ENCODE peak calls at places on chromosomes 5 and 9, in six cellular contexts. L, H, R, D, V and Q are unnamed samples.

GRCh38 chr9:114287763-114288232 is 35.1 kb upstream of the ORM1 start:
- DNase-seq in L (no peak), R (no peak), V (no peak), D (no peak), H (no peak), Q (no peak)

GRCh38 chr5:81268797-81269196 is 32.6 kb upstream of the ZCCHC9 start:
- DNase-seq in L (peak), D (no peak), H (peak), V (peak), R (no peak), Q (no peak)

GRCh38 chr5:132011561-132012384 is at the start of gene ACSL6:
- DNase-seq in V (peak), R (peak), H (no peak), L (peak), D (no peak), Q (peak)

GRCh38 chr9:33165263-33166151 is 1.6 kb downstream of the B4GALT1 start:
- DNase-seq in V (peak), L (peak), H (no peak), R (no peak), D (peak), Q (no peak)

GRCh38 chr9:2427016-2427891 is 194.3 kb upstream of the VLDLR start:
- DNase-seq in H (no peak), R (no peak), D (no peak), V (peak), L (peak), Q (no peak)

GRCh38 chr9:22395585-22396205 is 50.9 kb upstream of the DMRTA1 start:
- DNase-seq in R (no peak), D (no peak), L (peak), H (no peak), V (no peak), Q (no peak)

GRCh38 chr5:113093561-113093960 is 117.0 kb downstream of the DCP2 start:
- DNase-seq in L (no peak), R (no peak), D (no peak), H (no peak), V (no peak), Q (no peak)

GRCh38 chr5:180646289-180646962 is 3.0 kb downstream of the FLT4 start:
- DNase-seq in D (no peak), L (no peak), V (peak), H (no peak), R (no peak), Q (no peak)

GRCh38 chr9:133331221-133331620 is 4.8 kb downstream of the SURF6 start:
- DNase-seq in V (no peak), D (no peak), R (no peak), L (no peak), H (no peak), Q (no peak)

GRCh38 chr9:97474373-97474925 is 27.0 kb upstream of the TMOD1 start:
- DNase-seq in H (no peak), R (no peak), V (no peak), D (no peak), L (peak), Q (no peak)

GRCh38 chr5:58980890-58981289 is 398.0 kb downstream of the RAB3C start:
- DNase-seq in L (no peak), R (peak), H (no peak), V (no peak), D (no peak), Q (peak)

GRCh38 chr5:141507387-141508091 is 18.7 kb downstream of the PCDHGC5 start:
- DNase-seq in D (peak), H (no peak), V (peak), R (peak), L (peak), Q (no peak)

GRCh38 chr9:1005043-1005667 is 28.7 kb downstream of the DMRT3 start:
- DNase-seq in V (peak), R (peak), H (peak), D (peak), L (peak), Q (peak)

GRCh38 chr5:92850886-92851285 is 730.1 kb downstream of the NR2F1-AS1 start:
- DNase-seq in R (no peak), D (no peak), L (no peak), H (no peak), V (no peak), Q (no peak)

GRCh38 chr9:5482194-5482593 is 28.1 kb upstream of the PDCD1LG2 start:
- DNase-seq in D (no peak), L (no peak), V (no peak), H (no peak), R (no peak), Q (peak)

GRCh38 chr5:132962429-132962928 is 955 bp downstream of the AFF4 start:
- DNase-seq in L (peak), H (peak), D (peak), V (peak), R (peak), Q (peak)

GRCh38 chr5:178595145-178595544 is 5.0 kb upstream of the COL23A1 start:
- DNase-seq in V (no peak), D (no peak), R (no peak), H (no peak), L (peak), Q (no peak)

GRCh38 chr5:53381-54174 is 38.4 kb upstream of the PLEKHG4B start:
- DNase-seq in L (peak), V (peak), H (no peak), D (no peak), R (peak), Q (peak)

GRCh38 chr5:36792560-36793180 is 83.9 kb upstream of the NIPBL start:
- DNase-seq in R (no peak), D (no peak), V (no peak), L (no peak), H (no peak), Q (no peak)

GRCh38 chr5:134043793-134044525 is 39.2 kb upstream of the VDAC1 start:
- DNase-seq in R (no peak), D (no peak), H (no peak), L (no peak), V (no peak), Q (no peak)

GRCh38 chr5:145737578-145737977 is 97.6 kb downstream of the PRELID2 start:
- DNase-seq in H (no peak), V (no peak), L (no peak), D (no peak), R (no peak), Q (no peak)

GRCh38 chr9:69877852-69878507 is 57.4 kb downstream of the CFAP95 start:
- DNase-seq in V (peak), H (peak), L (peak), D (peak), R (peak), Q (peak)

GRCh38 chr9:105244996-105245719 is 707 bp downstream of the SLC44A1 start:
- DNase-seq in H (no peak), L (peak), D (peak), R (peak), V (peak), Q (peak)

GRCh38 chr9:18185196-18185595 is 288.8 kb upstream of the ADAMTSL1 start:
- DNase-seq in H (no peak), R (no peak), D (peak), L (no peak), V (peak), Q (peak)

GRCh38 chr5:112604741-112605390 is 132.8 kb upstream of the APC start:
- DNase-seq in D (peak), V (peak), R (peak), H (peak), L (no peak), Q (peak)

GRCh38 chr9:88106492-88106891 is 31.8 kb downstream of the SPATA31C2 start:
- DNase-seq in D (peak), H (peak), L (peak), R (peak), V (peak), Q (peak)

GRCh38 chr5:131382407-131383395 is 118.8 kb downstream of the CDC42SE2 start:
- DNase-seq in V (peak), R (peak), L (peak), D (peak), H (peak), Q (peak)

GRCh38 chr5:91296691-91297143 is 86.4 kb downstream of the ARRDC3 start:
- DNase-seq in D (no peak), L (peak), V (no peak), R (no peak), H (no peak), Q (no peak)

GRCh38 chr5:126681970-126682369 is 81.2 kb downstream of the PHAX start:
- DNase-seq in D (no peak), H (no peak), V (no peak), R (no peak), L (no peak), Q (no peak)

GRCh38 chr5:178675922-178676321 is 49.1 kb upstream of the CLK4 start:
- DNase-seq in V (no peak), D (no peak), H (no peak), R (no peak), L (no peak), Q (no peak)

GRCh38 chr5:43482490-43483064 is 1.1 kb downstream of the TMEM267 start:
- DNase-seq in R (no peak), L (peak), D (no peak), H (no peak), V (no peak), Q (peak)

GRCh38 chr5:75441560-75441959 is 69.9 kb downstream of the CERT1 start:
- DNase-seq in V (no peak), H (no peak), R (no peak), D (no peak), L (no peak), Q (no peak)

GRCh38 chr9:37693265-37693664 is 42.5 kb downstream of the FRMPD1 start:
- DNase-seq in V (no peak), D (peak), L (peak), H (no peak), R (no peak), Q (no peak)

GRCh38 chr9:131485728-131486381 is 16.9 kb upstream of the POMT1 start:
- DNase-seq in H (no peak), V (no peak), R (no peak), L (no peak), D (peak), Q (no peak)

GRCh38 chr9:116786737-116787136 is 99.6 kb downstream of the TRIM32 start:
- DNase-seq in R (no peak), V (no peak), H (no peak), L (no peak), D (no peak), Q (no peak)

DNA sequence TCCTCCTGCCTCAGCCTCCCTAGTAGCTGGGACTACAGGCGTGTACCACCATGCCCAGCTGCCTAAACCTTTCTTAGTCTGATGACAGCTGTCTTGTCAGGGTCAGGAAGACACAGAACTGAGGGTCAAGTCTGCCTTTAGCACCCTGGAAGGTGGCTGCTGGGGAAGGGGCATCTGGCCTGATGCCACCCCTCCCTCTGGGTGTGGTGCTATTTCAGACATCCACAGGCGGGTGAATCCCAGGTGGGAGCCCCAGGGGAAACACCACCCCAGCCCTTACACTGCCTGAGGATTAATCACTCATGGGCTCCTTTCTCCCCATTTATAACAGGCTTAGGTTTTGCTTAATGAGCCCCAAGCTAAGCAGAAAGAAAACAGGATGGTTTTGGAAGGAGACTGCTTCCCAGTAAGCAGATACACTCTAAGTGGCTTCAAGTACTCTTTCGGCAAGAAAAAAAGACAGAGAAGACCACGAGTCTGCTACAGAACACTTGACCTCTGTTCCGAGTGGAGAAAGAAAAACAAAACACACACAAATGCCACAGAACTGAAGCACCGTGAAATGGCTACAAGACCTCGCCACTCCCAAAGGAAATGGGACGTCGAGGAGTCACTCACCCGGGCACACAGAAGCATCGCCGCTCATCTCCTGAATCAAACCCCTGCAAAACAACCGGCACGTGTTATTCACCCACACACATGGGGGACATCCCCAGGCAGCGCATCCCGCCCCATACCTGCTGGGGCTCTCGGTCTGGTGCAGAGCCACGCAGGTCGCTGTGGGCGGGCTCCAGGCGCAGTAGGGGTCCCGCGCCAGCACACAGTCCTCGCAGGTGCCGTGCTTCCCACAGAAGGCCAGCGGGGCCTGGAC is 62.4 kb downstream of the SECISBP2 start:
- DNase-seq in H (no peak), R (no peak), D (no peak), L (no peak), V (no peak), Q (no peak)
- TF ChIP-seq EZH2phosphoT487 in H (no peak), R (no peak), D (no peak), L (no peak), V (no peak), Q (no peak)

GRCh38 chr5:13831236-13831810 is 113.2 kb downstream of the DNAH5 start:
- DNase-seq in H (no peak), V (no peak), R (no peak), L (peak), D (no peak), Q (peak)
- H3K27ac ChIP-seq in H (no peak), V (no peak), R (no peak), L (no peak), D (no peak), Q (peak)

DNA sequence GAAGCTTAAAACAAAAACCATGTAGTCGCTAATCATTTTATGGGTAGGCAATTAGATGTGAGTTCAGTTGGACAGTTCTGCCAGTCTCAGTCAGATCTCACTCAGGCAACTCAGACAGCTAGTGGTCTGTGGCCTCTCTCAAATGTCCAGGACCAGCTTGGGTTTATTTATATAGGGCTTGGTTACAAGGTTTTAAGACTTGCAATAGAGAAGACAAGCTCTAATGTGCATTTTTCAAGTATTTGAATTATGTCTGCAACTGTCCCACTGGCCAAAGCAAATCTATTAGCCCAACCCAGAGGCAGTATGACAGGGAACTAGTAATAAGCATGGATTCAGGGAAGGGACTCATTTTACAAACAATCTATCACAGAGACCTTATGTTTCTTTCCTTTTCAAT is 98.7 kb upstream of the GOLGA1 start:
- DNase-seq in L (no peak), R (no peak), H (no peak), V (no peak), D (no peak), Q (no peak)
- TF ChIP-seq EZH2phosphoT487 in L (no peak), R (no peak), H (no peak), V (no peak), D (no peak), Q (no peak)

DNA sequence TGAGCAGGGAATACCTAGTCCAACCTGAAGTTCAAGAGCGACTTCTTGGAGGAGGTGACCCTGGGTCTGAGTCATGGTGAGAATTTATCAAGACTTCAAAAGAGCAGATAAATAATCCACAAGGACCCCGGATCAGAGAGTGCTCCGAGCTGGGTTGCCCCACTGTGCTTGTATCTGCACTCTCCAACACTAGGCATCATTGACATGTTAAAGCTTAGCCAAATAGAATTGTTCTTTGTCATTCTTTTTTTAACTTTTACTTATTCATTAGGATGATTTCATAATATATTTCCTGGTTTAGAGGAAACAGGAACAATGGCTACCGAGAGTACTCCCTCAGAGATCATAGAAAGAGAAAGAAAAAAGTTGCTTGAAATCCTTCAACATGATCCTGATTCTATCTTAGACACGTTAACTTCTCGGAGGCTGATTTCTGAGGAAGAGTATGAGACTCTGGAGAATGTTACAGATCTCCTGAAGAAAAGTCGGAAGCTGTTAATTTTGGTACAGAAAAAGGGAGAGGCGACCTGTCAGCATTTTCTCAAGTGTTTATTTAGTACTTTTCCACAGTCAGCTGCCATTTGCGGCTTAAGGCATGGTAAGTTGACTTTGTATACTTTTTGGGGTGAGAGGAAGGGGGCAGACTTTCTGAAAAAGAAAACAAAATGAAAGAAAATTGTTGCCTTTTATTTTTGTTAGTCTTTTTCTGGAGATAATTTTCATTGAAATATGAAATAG is at the start of gene CARD6:
- DNase-seq in R (no peak), H (no peak), L (peak), D (no peak), V (peak), Q (no peak)
- H3K27ac ChIP-seq in R (no peak), H (no peak), L (peak), D (no peak), V (peak), Q (no peak)

DNA sequence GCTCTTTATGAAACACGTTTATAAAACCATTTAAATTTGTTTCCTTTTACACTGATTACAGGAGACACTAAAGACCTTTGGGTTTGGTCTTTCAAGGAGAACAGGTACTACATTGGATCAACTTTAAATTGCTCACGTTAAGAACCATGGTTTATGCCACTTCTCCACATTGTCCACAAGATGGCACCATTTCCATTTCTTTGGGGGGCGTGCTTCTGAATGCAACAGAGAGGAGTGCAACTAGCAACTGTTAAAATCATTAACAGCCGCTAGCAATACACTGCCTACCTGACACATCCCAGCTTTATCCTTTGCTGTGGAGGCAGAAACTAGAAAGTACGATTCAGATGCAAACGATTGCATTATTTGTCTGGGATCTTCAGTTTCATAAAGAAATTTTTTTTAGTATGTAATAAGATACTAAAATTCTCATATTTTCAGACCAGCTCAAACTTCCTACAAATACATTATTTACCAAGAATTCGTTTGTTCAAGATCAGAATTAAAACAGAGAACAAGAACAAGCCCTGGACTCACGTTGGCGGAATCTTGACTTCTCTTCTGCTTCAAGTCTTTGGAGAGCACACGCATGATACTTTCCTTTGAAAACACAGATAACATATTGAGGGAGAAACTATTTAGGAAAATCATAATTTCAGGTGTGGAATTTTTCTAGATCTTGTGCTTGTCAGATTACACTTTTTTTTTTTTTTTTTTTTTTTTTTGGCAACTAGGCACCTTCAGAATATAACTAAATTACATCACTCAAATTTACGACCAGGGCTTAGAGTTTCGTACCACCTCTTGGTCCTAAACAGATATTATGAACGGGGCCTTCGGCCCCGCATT is 702 bp downstream of the CDC20B start:
- DNase-seq in D (peak), V (peak), L (peak), H (peak), R (peak), Q (peak)
- TF ChIP-seq EZH2phosphoT487 in D (no peak), V (no peak), L (no peak), H (no peak), R (no peak), Q (no peak)

DNA sequence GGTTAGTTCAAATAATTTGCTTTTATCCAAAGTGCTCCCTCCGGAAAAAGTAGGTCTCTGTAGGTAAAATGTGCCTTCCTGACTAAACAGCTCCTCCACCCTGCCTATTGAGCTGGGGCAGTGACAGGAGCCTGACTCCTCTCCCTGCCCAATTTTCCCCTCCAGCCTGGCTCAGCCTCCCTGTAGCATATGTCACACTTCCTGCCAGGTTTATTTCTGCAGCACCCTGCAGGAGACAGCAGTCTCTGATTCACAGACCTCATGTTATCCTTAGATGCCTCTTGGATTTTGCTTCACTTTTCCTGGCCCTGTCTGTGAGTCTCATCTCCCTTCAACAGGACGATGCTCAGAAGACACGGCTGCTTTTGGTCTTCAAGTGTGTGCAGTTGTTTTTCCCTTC is 33.5 kb downstream of the SLC36A1 start:
- DNase-seq in H (no peak), D (no peak), V (no peak), L (peak), R (no peak), Q (peak)
- H3K27ac ChIP-seq in H (no peak), D (no peak), V (peak), L (peak), R (no peak), Q (peak)

DNA sequence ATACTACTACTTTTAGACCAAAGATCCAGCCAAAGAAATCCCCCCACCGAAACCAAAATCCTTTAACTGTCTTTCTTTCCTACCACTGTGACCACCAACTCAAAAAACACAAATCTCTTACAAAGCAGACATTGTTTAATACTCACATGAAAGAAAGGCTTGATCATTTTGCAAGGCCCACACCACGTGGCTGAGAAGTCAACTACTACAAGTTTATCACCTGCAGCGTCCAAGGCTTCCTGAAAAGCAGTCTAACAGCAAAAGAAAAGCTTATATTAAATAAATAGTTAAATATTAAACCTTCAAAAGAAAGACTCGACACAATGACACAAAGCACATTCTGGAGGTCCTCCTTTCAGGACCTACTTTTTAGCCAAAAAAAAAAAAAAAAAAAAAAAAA is 5.1 kb downstream of the TXN start:
- DNase-seq in D (no peak), R (no peak), H (no peak), L (no peak), V (no peak), Q (no peak)
- TF ChIP-seq EZH2phosphoT487 in D (no peak), R (no peak), H (no peak), L (no peak), V (no peak), Q (no peak)